ENCODE peak calls at places on chromosomes 2 and 18, in six cellular contexts. Y is NCI-H1417; T is stimulated activated CD4-positive, alpha-beta T cell treated with anti-CD3 and anti-CD28 coated beads, Interleukin-12 subunit alpha, Interleukin-12 subunit beta, amount 100 ng/mL, for 24 hours; Q is fibroblast of mammary gland; W is AG04450; H is GM12864. D is an unnamed sample.

GRCh38 chr2:28544915-28545589 is 49.2 kb downstream of the PLB1 start:
- DNase-seq in W (no peak), H (no peak), T (no peak), Q (no peak), Y (no peak), D (no peak)

GRCh38 chr2:55097462-55098410 is 47.5 kb upstream of the RTN4 start:
- DNase-seq in Q (peak), H (no peak), W (no peak), Y (no peak), T (no peak), D (no peak)

GRCh38 chr2:222598611-222599010 is 57.3 kb downstream of the FARSB start:
- DNase-seq in Q (no peak), W (no peak), H (no peak), T (no peak), Y (no peak), D (no peak)

GRCh38 chr2:59196511-59196910 is 955.4 kb upstream of the FANCL start:
- DNase-seq in Q (peak), Y (no peak), T (no peak), H (no peak), W (no peak), D (no peak)

GRCh38 chr2:65431417-65432226 is 777 bp downstream of the SPRED2 start:
- DNase-seq in W (no peak), H (no peak), T (peak), Q (no peak), Y (peak), D (peak)

GRCh38 chr2:69570474-69570873 is 73.1 kb downstream of the AAK1 start:
- DNase-seq in Y (no peak), H (no peak), T (no peak), W (no peak), Q (no peak), D (no peak)

GRCh38 chr2:49490710-49491109 is 336.4 kb upstream of the FSHR start:
- DNase-seq in Y (peak), W (no peak), T (no peak), H (no peak), Q (no peak), D (peak)

GRCh38 chr18:52869942-52870907 is 530.2 kb downstream of the DCC start:
- DNase-seq in Y (no peak), Q (no peak), H (no peak), W (no peak), T (no peak), D (peak)

GRCh38 chr2:12430036-12430795 is 286.5 kb upstream of the TRIB2 start:
- DNase-seq in Q (peak), T (no peak), W (no peak), Y (no peak), H (no peak), D (no peak)